ENCODE peak calls at places on chromosomes 1 and 21, in six cellular contexts. One of them, this sample, is unnamed.
A peak's percentile ranks its signal among the peaks of the same experiment; 100 is the strongest.

GRCh38 chr21:18155508-18156193 is 89.0 kb upstream of the CHODL start:
- DNase-seq in WTC11: no peak
- DNase-seq in LNCaP clone FGC: no peak
- DNase-seq in activated CD4-positive, CD25-positive, alpha-beta regulatory T cell: no peak
- DNase-seq in NCI-H1105: no peak
- DNase-seq in aorta: no peak
- DNase-seq in this sample: no peak

GRCh38 chr1:208083016-208083714 is 161.0 kb downstream of the PLXNA2 start:
- DNase-seq in aorta: no peak
- DNase-seq in activated CD4-positive, CD25-positive, alpha-beta regulatory T cell: no peak
- DNase-seq in WTC11: no peak
- DNase-seq in NCI-H1105: no peak
- DNase-seq in LNCaP clone FGC: no peak
- DNase-seq in this sample: no peak

GRCh38 chr1:228867951-228868730 is 132.9 kb downstream of the RHOU start:
- DNase-seq in aorta: no peak
- DNase-seq in NCI-H1105: peak; percentile 80
- DNase-seq in LNCaP clone FGC: no peak
- DNase-seq in WTC11: no peak
- DNase-seq in activated CD4-positive, CD25-positive, alpha-beta regulatory T cell: no peak
- DNase-seq in this sample: no peak

GRCh38 chr1:10918531-10918930 is 93.9 kb upstream of the TARDBP start:
- DNase-seq in activated CD4-positive, CD25-positive, alpha-beta regulatory T cell: no peak
- DNase-seq in NCI-H1105: no peak
- DNase-seq in aorta: no peak
- DNase-seq in LNCaP clone FGC: no peak
- DNase-seq in WTC11: no peak
- DNase-seq in this sample: no peak

GRCh38 chr1:18041685-18042355 is 65.8 kb upstream of the IGSF21 start:
- DNase-seq in WTC11: peak; percentile 44
- DNase-seq in LNCaP clone FGC: no peak
- DNase-seq in activated CD4-positive, CD25-positive, alpha-beta regulatory T cell: no peak
- DNase-seq in aorta: no peak
- DNase-seq in NCI-H1105: no peak
- DNase-seq in this sample: no peak

GRCh38 chr21:14686466-14687276 is 140.6 kb upstream of the SAMSN1 start:
- DNase-seq in activated CD4-positive, CD25-positive, alpha-beta regulatory T cell: no peak
- DNase-seq in LNCaP clone FGC: no peak
- DNase-seq in aorta: no peak
- DNase-seq in NCI-H1105: no peak
- DNase-seq in WTC11: no peak
- DNase-seq in this sample: no peak

GRCh38 chr21:45515241-45516061 is 26.8 kb downstream of the SLC19A1 start:
- DNase-seq in aorta: peak; percentile 43
- DNase-seq in WTC11: no peak
- DNase-seq in NCI-H1105: no peak
- DNase-seq in LNCaP clone FGC: no peak
- DNase-seq in activated CD4-positive, CD25-positive, alpha-beta regulatory T cell: no peak
- DNase-seq in this sample: no peak

GRCh38 chr1:199029855-199030254 is 391.0 kb downstream of the PTPRC start:
- DNase-seq in WTC11: no peak
- DNase-seq in NCI-H1105: no peak
- DNase-seq in activated CD4-positive, CD25-positive, alpha-beta regulatory T cell: no peak
- DNase-seq in LNCaP clone FGC: no peak
- DNase-seq in aorta: no peak
- DNase-seq in this sample: no peak

GRCh38 chr21:41658321-41658720 is 108.5 kb downstream of the RIPK4 start:
- DNase-seq in NCI-H1105: no peak
- DNase-seq in LNCaP clone FGC: no peak
- DNase-seq in aorta: no peak
- DNase-seq in activated CD4-positive, CD25-positive, alpha-beta regulatory T cell: no peak
- DNase-seq in WTC11: no peak
- DNase-seq in this sample: no peak

GRCh38 chr1:44645466-44646244 is 28.6 kb downstream of the TMEM53 start:
- DNase-seq in aorta: peak; percentile 86
- DNase-seq in NCI-H1105: no peak
- DNase-seq in LNCaP clone FGC: no peak
- DNase-seq in activated CD4-positive, CD25-positive, alpha-beta regulatory T cell: no peak
- DNase-seq in WTC11: no peak
- DNase-seq in this sample: no peak

GRCh38 chr1:26387447-26387846 is 14.9 kb upstream of the ZNF683 start:
- DNase-seq in WTC11: no peak
- DNase-seq in activated CD4-positive, CD25-positive, alpha-beta regulatory T cell: no peak
- DNase-seq in aorta: no peak
- DNase-seq in NCI-H1105: no peak
- DNase-seq in LNCaP clone FGC: no peak
- DNase-seq in this sample: peak; percentile 62

GRCh38 chr1:2290595-2291510 is 62.7 kb downstream of the SKI start:
- DNase-seq in LNCaP clone FGC: no peak
- DNase-seq in NCI-H1105: no peak
- DNase-seq in aorta: peak; percentile 95
- DNase-seq in activated CD4-positive, CD25-positive, alpha-beta regulatory T cell: peak; percentile 71
- DNase-seq in WTC11: no peak
- DNase-seq in this sample: no peak

GRCh38 chr1:147808025-147808424 is 47.6 kb upstream of the GJA5 start:
- DNase-seq in aorta: no peak
- DNase-seq in activated CD4-positive, CD25-positive, alpha-beta regulatory T cell: no peak
- DNase-seq in WTC11: no peak
- DNase-seq in NCI-H1105: no peak
- DNase-seq in LNCaP clone FGC: no peak
- DNase-seq in this sample: no peak

GRCh38 chr1:230749635-230750034 is 2.4 kb downstream of the CAPN9 start:
- DNase-seq in LNCaP clone FGC: no peak
- DNase-seq in NCI-H1105: no peak
- DNase-seq in WTC11: no peak
- DNase-seq in activated CD4-positive, CD25-positive, alpha-beta regulatory T cell: no peak
- DNase-seq in aorta: no peak
- DNase-seq in this sample: no peak

GRCh38 chr1:206890690-206891089 is 6.6 kb upstream of the IL24 start:
- DNase-seq in LNCaP clone FGC: no peak
- DNase-seq in activated CD4-positive, CD25-positive, alpha-beta regulatory T cell: no peak
- DNase-seq in aorta: peak; percentile 75
- DNase-seq in NCI-H1105: no peak
- DNase-seq in WTC11: no peak
- DNase-seq in this sample: no peak

GRCh38 chr1:77978293-77978968 is 441 bp downstream of the FUBP1 start:
- DNase-seq in WTC11: peak; percentile 40
- DNase-seq in aorta: peak; percentile 68
- DNase-seq in NCI-H1105: peak; percentile 92
- DNase-seq in activated CD4-positive, CD25-positive, alpha-beta regulatory T cell: peak; percentile 61
- DNase-seq in LNCaP clone FGC: peak; percentile 95
- DNase-seq in this sample: peak; percentile 76

GRCh38 chr21:18478513-18478912 is 74.9 kb upstream of the TMPRSS15 start:
- DNase-seq in aorta: no peak
- DNase-seq in NCI-H1105: no peak
- DNase-seq in WTC11: no peak
- DNase-seq in LNCaP clone FGC: no peak
- DNase-seq in activated CD4-positive, CD25-positive, alpha-beta regulatory T cell: no peak
- DNase-seq in this sample: no peak

This sample was measured in Calu3.